ENCODE peak calls at places on chromosomes 6 and 20, in seven cellular contexts. G is NCI-H1092 treated with DMSO at 0.1 percent for 48 hours, T is neuronal stem cell, M is GM13977, F is heart right ventricle, B is nephron progenitor cell, C is ureter. Z is an unnamed sample.

GRCh38 chr6:121482004-121482693 is 46.7 kb downstream of the GJA1 start:
- DNase-seq in C (no peak), B (no peak), G (no peak), M (no peak), F (no peak), T (no peak), Z (no peak)

GRCh38 chr6:47161176-47161687 is 119.1 kb upstream of the ADGRF1 start:
- DNase-seq in C (peak; percentile 58), T (no peak), F (no peak), M (no peak), G (no peak), B (no peak), Z (no peak)

GRCh38 chr6:113381957-113382356 is 475.2 kb upstream of the MARCKS start:
- DNase-seq in B (no peak), M (peak; percentile 28), F (no peak), G (peak; percentile 27), C (peak; percentile 56), T (no peak), Z (no peak)

GRCh38 chr6:75449625-75450206 is 43.9 kb downstream of the FILIP1 start:
- DNase-seq in T (no peak), B (no peak), F (no peak), M (no peak), C (no peak), G (no peak), Z (no peak)

GRCh38 chr6:21587925-21588811 is 5.4 kb upstream of the SOX4 start:
- DNase-seq in B (peak; percentile 72), C (peak; percentile 69), G (peak; percentile 86), F (peak; percentile 55), T (peak; percentile 73), M (peak; percentile 53), Z (peak; percentile 10)

GRCh38 chr6:41796474-41796873 is 9.0 kb downstream of the TOMM6 start:
- DNase-seq in F (no peak), T (no peak), C (no peak), G (no peak), M (no peak), B (no peak), Z (no peak)

GRCh38 chr6:105519954-105520353 is 117.1 kb upstream of the PREP start:
- DNase-seq in B (no peak), F (no peak), C (no peak), M (no peak), G (no peak), T (no peak), Z (no peak)

GRCh38 chr20:54494303-54495006 is 19.1 kb downstream of the DOK5 start:
- DNase-seq in T (no peak), C (no peak), F (no peak), M (no peak), B (no peak), G (no peak), Z (no peak)

GRCh38 chr6:31203345-31203979 is 33.0 kb upstream of the POU5F1 start:
- DNase-seq in F (no peak), M (no peak), G (no peak), B (no peak), T (no peak), C (no peak), Z (peak; percentile 75)

GRCh38 chr20:25867776-25868649 is 171.4 kb upstream of the ZNF337 start:
- DNase-seq in F (peak; percentile 86), M (peak; percentile 58), T (no peak), B (peak; percentile 75), C (peak; percentile 67), G (peak; percentile 54), Z (no peak)

GRCh38 chr20:3679749-3680700 is 1.8 kb downstream of the ADAM33 start:
- DNase-seq in M (no peak), T (no peak), C (no peak), B (no peak), F (peak; percentile 58), G (no peak), Z (no peak)

GRCh38 chr20:12695937-12696336 is 312.8 kb upstream of the SPTLC3 start:
- DNase-seq in B (no peak), F (no peak), C (no peak), M (no peak), G (no peak), T (no peak), Z (no peak)

GRCh38 chr20:62303327-62304226 is 780 bp downstream of the ADRM1 start:
- DNase-seq in M (peak; percentile 65), C (no peak), F (no peak), B (peak; percentile 44), T (no peak), G (no peak), Z (peak; percentile 89)

GRCh38 chr20:44723391-44723790 is 8.2 kb downstream of the CCN5 start:
- DNase-seq in M (no peak), C (no peak), G (no peak), F (no peak), B (no peak), T (no peak), Z (no peak)

GRCh38 chr20:47551841-47552240 is 50.2 kb downstream of the NCOA3 start:
- DNase-seq in C (no peak), B (no peak), T (no peak), M (no peak), G (peak; percentile 52), F (no peak), Z (peak; percentile 70)

GRCh38 chr6:92460133-92460532 is 959.2 kb downstream of the EPHA7 start:
- DNase-seq in T (no peak), G (no peak), B (no peak), C (no peak), F (no peak), M (no peak), Z (no peak)

GRCh38 chr6:167795874-167796667 is 30.6 kb upstream of the AFDN start:
- DNase-seq in B (no peak), C (no peak), M (no peak), T (no peak), G (no peak), F (peak; percentile 62), Z (no peak)

GRCh38 chr6:160188773-160189172 is 67.2 kb downstream of the SLC22A1 start:
- DNase-seq in C (no peak), M (no peak), T (no peak), F (no peak), B (no peak), G (no peak), Z (no peak)

GRCh38 chr6:167683028-167683862 is 143.5 kb upstream of the AFDN start:
- DNase-seq in B (no peak), T (no peak), M (no peak), G (no peak), F (peak; percentile 42), C (no peak), Z (peak; percentile 100)

GRCh38 chr6:154594474-154595198 is 84.2 kb upstream of the CNKSR3 start:
- DNase-seq in B (no peak), T (no peak), C (no peak), M (no peak), G (no peak), F (no peak), Z (no peak)

GRCh38 chr20:47851774-47852173 is 66.5 kb upstream of the SULF2 start:
- DNase-seq in F (no peak), T (no peak), C (no peak), G (no peak), M (no peak), B (no peak), Z (no peak)

GRCh38 chr6:56484669-56485068 is 158.0 kb downstream of the DST start:
- DNase-seq in T (no peak), G (no peak), F (no peak), M (no peak), B (no peak), C (no peak), Z (no peak)

GRCh38 chr6:144289006-144289405 is 3.9 kb downstream of the UTRN start:
- DNase-seq in F (no peak), B (no peak), G (no peak), T (no peak), M (no peak), C (no peak), Z (no peak)

GRCh38 chr6:166314454-166314853 is 6.3 kb upstream of the PRR18 start:
- DNase-seq in F (no peak), T (no peak), C (no peak), G (no peak), M (no peak), B (no peak), Z (no peak)

GRCh38 chr6:105459049-105459448 is 56.2 kb upstream of the PREP start:
- DNase-seq in G (no peak), T (no peak), M (peak; percentile 36), F (no peak), B (no peak), C (no peak), Z (no peak)

GRCh38 chr6:89763550-89763949 is 56.0 kb downstream of the MDN1 start:
- DNase-seq in C (no peak), F (no peak), M (no peak), G (no peak), B (no peak), T (no peak), Z (no peak)

GRCh38 chr6:3750324-3751018 is 1.0 kb downstream of the PXDC1 start:
- DNase-seq in F (peak; percentile 86), M (peak; percentile 60), B (peak; percentile 58), G (peak; percentile 3), T (peak; percentile 31), C (peak; percentile 91), Z (peak; percentile 62)

GRCh38 chr6:28635547-28636158 is 110.0 kb downstream of the GPX5 start:
- DNase-seq in F (no peak), C (no peak), B (peak; percentile 49), T (no peak), G (peak; percentile 31), M (no peak), Z (no peak)

GRCh38 chr6:42819803-42820508 is 38.1 kb downstream of the BICRAL start:
- DNase-seq in G (peak; percentile 8), B (no peak), F (no peak), M (no peak), C (no peak), T (no peak), Z (peak; percentile 16)

GRCh38 chr20:15902493-15902892 is 670.8 kb downstream of the KIF16B start:
- DNase-seq in T (no peak), M (no peak), B (peak; percentile 33), C (no peak), F (no peak), G (no peak), Z (no peak)

GRCh38 chr20:5172903-5173463 is 46.2 kb downstream of the CDS2 start:
- DNase-seq in T (no peak), B (no peak), M (no peak), G (no peak), F (no peak), C (no peak), Z (peak; percentile 80)

GRCh38 chr6:25165817-25166216 is 113.4 kb upstream of the CARMIL1 start:
- DNase-seq in T (no peak), C (no peak), F (no peak), B (no peak), M (no peak), G (no peak), Z (no peak)

GRCh38 chr6:20631525-20631924 is 97.3 kb downstream of the CDKAL1 start:
- DNase-seq in M (no peak), C (no peak), B (no peak), G (no peak), T (no peak), F (no peak), Z (no peak)

GRCh38 chr6:139852484-139853140 is 478.2 kb upstream of the CITED2 start:
- DNase-seq in M (no peak), C (no peak), T (no peak), B (no peak), G (no peak), F (no peak), Z (no peak)

GRCh38 chr6:24284006-24284405 is 73.9 kb downstream of the DCDC2 start:
- DNase-seq in T (no peak), C (no peak), G (no peak), M (no peak), B (no peak), F (no peak), Z (no peak)

GRCh38 chr6:234706-235372 is 57.4 kb upstream of the DUSP22 start:
- DNase-seq in C (no peak), G (no peak), B (no peak), F (no peak), M (no peak), T (no peak), Z (no peak)

GRCh38 chr6:134146268-134147032 is 94.0 kb upstream of the SLC2A12 start:
- DNase-seq in C (no peak), T (peak; percentile 41), M (no peak), F (no peak), G (no peak), B (no peak), Z (no peak)

GRCh38 chr6:18380165-18380564 is 7.0 kb upstream of the RNF144B start:
- DNase-seq in T (no peak), C (no peak), M (no peak), G (no peak), B (no peak), F (no peak), Z (no peak)